ENCODE peak calls at places on chromosomes 7 and 10, in six cellular contexts. N is HepG2, V is breast epithelium, Y is transverse colon, E is GM12878, G is endothelial cell of umbilical vein. T is an unnamed sample. For H3K9me3, the result is how much of the 10 kb centered on the place peaks cover.

GRCh38 chr10:89153086-89153485 is 54.0 kb downstream of the CH25H start:
- DNase-seq in N (no peak), V (no peak), Y (no peak), E (no peak), G (no peak), T (no peak)

GRCh38 chr10:103564799-103565365 is 71.4 kb downstream of the NEURL1 start:
- DNase-seq in N (peak), V (no peak), Y (peak), E (no peak), G (no peak), T (no peak)

GRCh38 chr10:13707156-13707881 is 120.6 kb downstream of the PRPF18 start:
- DNase-seq in N (peak), V (peak), Y (peak), E (no peak), G (peak), T (peak)

GRCh38 chr10:8279598-8279997 is 225.1 kb downstream of the GATA3 start:
- DNase-seq in N (peak), V (no peak), Y (no peak), E (no peak), G (no peak), T (no peak)

GRCh38 chr7:44975331-44976039 is 3.3 kb downstream of the MYO1G start:
- DNase-seq in N (no peak), V (no peak), Y (no peak), E (no peak), G (no peak), T (no peak)

GRCh38 chr10:1057106-1057657 is 997 bp downstream of the WDR37 start:
- DNase-seq in N (no peak), V (no peak), Y (no peak), E (no peak), G (peak), T (no peak)

GRCh38 chr7:122743211-122743610 is 40.5 kb upstream of the RNF148 start:
- DNase-seq in N (no peak), V (no peak), Y (no peak), E (no peak), G (peak), T (no peak)

GRCh38 chr10:103448751-103449150 is 3.4 kb downstream of the CALHM2 start:
- DNase-seq in N (no peak), V (no peak), Y (peak), E (no peak), G (peak), T (no peak)

GRCh38 chr10:5095687-5096086 is 1.5 kb downstream of the AKR1C3 start:
- DNase-seq in N (peak), V (no peak), Y (no peak), E (no peak), G (no peak), T (no peak)

GRCh38 chr7:1530946-1531262 is 402 bp downstream of the MAFK start:
- DNase-seq in N (no peak), V (no peak), Y (no peak), E (no peak), G (no peak), T (no peak)

GRCh38 chr7:134897936-134898335 is 88.4 kb upstream of the AGBL3 start:
- DNase-seq in N (no peak), V (no peak), Y (no peak), E (no peak), G (no peak), T (no peak)

GRCh38 chr10:132272061-132272766 is 35.5 kb downstream of the STK32C start:
- DNase-seq in N (no peak), V (no peak), Y (peak), E (no peak), G (no peak), T (peak)

GRCh38 chr10:105950410-105950809 is 1214.1 kb downstream of the SORCS1 start:
- DNase-seq in N (peak), V (no peak), Y (peak), E (peak), G (no peak), T (no peak)

GRCh38 chr10:77149001-77149400 is 488.6 kb downstream of the KCNMA1 start:
- DNase-seq in N (no peak), V (no peak), Y (no peak), E (no peak), G (no peak), T (no peak)

GRCh38 chr10:100318201-100318600 is 11.8 kb downstream of the PKD2L1 start:
- DNase-seq in N (no peak), V (no peak), Y (no peak), E (no peak), G (no peak), T (no peak)

GRCh38 chr10:79147796-79148451 is 79.2 kb downstream of the ZMIZ1 start:
- DNase-seq in N (no peak), V (no peak), Y (no peak), E (no peak), G (no peak), T (no peak)

GRCh38 chr10:117092386-117092785 is 45.7 kb downstream of the VAX1 start:
- DNase-seq in N (no peak), V (no peak), Y (no peak), E (no peak), G (no peak), T (no peak)

GRCh38 chr10:17115683-17116082 is 13.9 kb downstream of the CUBN start:
- DNase-seq in N (no peak), V (no peak), Y (no peak), E (no peak), G (peak), T (no peak)

GRCh38 chr7:55026867-55027490 is 8.2 kb downstream of the EGFR start:
- DNase-seq in N (no peak), V (no peak), Y (no peak), E (no peak), G (no peak), T (no peak)

GRCh38 chr7:64628192-64628591 is 37.7 kb upstream of the ZNF107 start:
- DNase-seq in N (no peak), V (no peak), Y (no peak), E (no peak), G (no peak), T (no peak)
- H3K9me3 ChIP-seq in N (under half), V (under half), Y (under half), E (under half), G (under half), T (under half)

GRCh38 chr7:39431242-39431641 is 135.0 kb upstream of the YAE1 start:
- DNase-seq in N (no peak), V (no peak), Y (no peak), E (no peak), G (no peak), T (no peak)
- TF ChIP-seq POLR2AphosphoS5 in N (no peak), V (no peak), Y (no peak), E (no peak), G (no peak), T (no peak)

DNA sequence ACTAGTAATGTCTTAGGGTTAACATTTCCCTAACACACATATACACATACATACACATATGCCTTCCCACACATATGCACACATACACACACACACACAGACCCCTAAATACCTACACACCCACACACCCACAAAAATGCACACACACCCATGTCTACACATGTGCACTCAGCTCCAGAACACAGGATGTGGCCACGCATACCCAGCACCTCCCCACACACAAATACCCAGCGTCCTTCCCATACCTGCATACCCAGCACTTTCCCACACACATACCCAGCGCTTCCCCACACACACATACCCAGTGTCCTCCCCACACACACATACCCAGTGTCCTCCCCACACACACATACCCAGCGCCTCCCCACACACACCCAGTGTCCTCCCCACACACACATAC is 534.9 kb downstream of the DNAJB6 start:
- DNase-seq in N (no peak), V (no peak), Y (no peak), E (no peak), G (no peak), T (no peak)
- H3K9me3 ChIP-seq in N (under half), V (under half), Y (under half), E (under half), G (under half), T (under half)

GRCh38 chr10:71634531-71635164 is 84.9 kb downstream of the C10orf105 start:
- DNase-seq in N (no peak), V (peak), Y (peak), E (no peak), G (no peak), T (no peak)
- TF ChIP-seq POLR2AphosphoS5 in N (no peak), V (no peak), Y (no peak), E (no peak), G (no peak), T (no peak)

T was measured in spleen.